ENCODE peak calls at places on chromosomes 11 and 22, in seven cellular contexts. One of them, this sample, is unnamed.
A peak's percentile ranks its signal among the peaks of the same experiment; 100 is the strongest.

GRCh38 chr11:70799386-70799785 is 401.1 kb downstream of the CTTN start:
- DNase-seq in HCT116: no peak
- DNase-seq in cardiac muscle cell: no peak
- DNase-seq in Panc1: no peak
- DNase-seq in left ventricle myocardium inferior: no peak
- DNase-seq in right lobe of liver: no peak
- DNase-seq in A549: no peak
- DNase-seq in this sample: no peak

GRCh38 chr11:2526808-2527381 is 82.1 kb downstream of the KCNQ1 start:
- DNase-seq in HCT116: no peak
- DNase-seq in cardiac muscle cell: no peak
- DNase-seq in Panc1: no peak
- DNase-seq in left ventricle myocardium inferior: peak; percentile 37
- DNase-seq in right lobe of liver: peak; percentile 61
- DNase-seq in A549: no peak
- DNase-seq in this sample: no peak

GRCh38 chr11:78753297-78753696 is 178.6 kb upstream of the NARS2 start:
- DNase-seq in HCT116: no peak
- DNase-seq in cardiac muscle cell: no peak
- DNase-seq in Panc1: no peak
- DNase-seq in left ventricle myocardium inferior: no peak
- DNase-seq in right lobe of liver: no peak
- DNase-seq in A549: no peak
- DNase-seq in this sample: no peak

GRCh38 chr11:68369161-68369560 is 56.8 kb downstream of the LRP5 start:
- DNase-seq in HCT116: no peak
- DNase-seq in cardiac muscle cell: no peak
- DNase-seq in Panc1: no peak
- DNase-seq in left ventricle myocardium inferior: no peak
- DNase-seq in right lobe of liver: no peak
- DNase-seq in A549: no peak
- DNase-seq in this sample: no peak

GRCh38 chr11:112612283-112612849 is 348.9 kb upstream of the NCAM1 start:
- DNase-seq in HCT116: peak; percentile 6
- DNase-seq in cardiac muscle cell: peak; percentile 42
- DNase-seq in Panc1: no peak
- DNase-seq in left ventricle myocardium inferior: no peak
- DNase-seq in right lobe of liver: no peak
- DNase-seq in A549: no peak
- DNase-seq in this sample: no peak

GRCh38 chr11:125275905-125276634 is 111.5 kb downstream of the PKNOX2 start:
- DNase-seq in HCT116: no peak
- DNase-seq in cardiac muscle cell: no peak
- DNase-seq in Panc1: no peak
- DNase-seq in left ventricle myocardium inferior: no peak
- DNase-seq in right lobe of liver: no peak
- DNase-seq in A549: no peak
- DNase-seq in this sample: no peak

GRCh38 chr11:116993599-116993998 is 104.6 kb downstream of the SIK3 start:
- DNase-seq in HCT116: no peak
- DNase-seq in cardiac muscle cell: no peak
- DNase-seq in Panc1: no peak
- DNase-seq in left ventricle myocardium inferior: no peak
- DNase-seq in right lobe of liver: no peak
- DNase-seq in A549: no peak
- DNase-seq in this sample: no peak

GRCh38 chr11:45332486-45332934 is 46.4 kb upstream of the SYT13 start:
- DNase-seq in HCT116: peak; percentile 29
- DNase-seq in cardiac muscle cell: peak; percentile 67
- DNase-seq in Panc1: no peak
- DNase-seq in left ventricle myocardium inferior: no peak
- DNase-seq in right lobe of liver: no peak
- DNase-seq in A549: peak; percentile 64
- DNase-seq in this sample: peak; percentile 17

GRCh38 chr11:4916581-4916980 is 2.6 kb downstream of the OR51G2 start:
- DNase-seq in HCT116: no peak
- DNase-seq in cardiac muscle cell: no peak
- DNase-seq in Panc1: no peak
- DNase-seq in left ventricle myocardium inferior: no peak
- DNase-seq in right lobe of liver: no peak
- DNase-seq in A549: no peak
- DNase-seq in this sample: no peak

GRCh38 chr22:30325724-30326703 is 727 bp downstream of the TBC1D10A start:
- DNase-seq in HCT116: no peak
- DNase-seq in cardiac muscle cell: peak; percentile 35
- DNase-seq in Panc1: no peak
- DNase-seq in left ventricle myocardium inferior: no peak
- DNase-seq in right lobe of liver: peak; percentile 66
- DNase-seq in A549: no peak
- DNase-seq in this sample: no peak

GRCh38 chr11:94193288-94193687 is 64.6 kb downstream of the PANX1 start:
- DNase-seq in HCT116: no peak
- DNase-seq in cardiac muscle cell: no peak
- DNase-seq in Panc1: no peak
- DNase-seq in left ventricle myocardium inferior: no peak
- DNase-seq in right lobe of liver: no peak
- DNase-seq in A549: peak; percentile 13
- DNase-seq in this sample: no peak

GRCh38 chr11:71116435-71117040 is 135.8 kb downstream of the SHANK2 start:
- DNase-seq in HCT116: no peak
- DNase-seq in cardiac muscle cell: no peak
- DNase-seq in Panc1: no peak
- DNase-seq in left ventricle myocardium inferior: no peak
- DNase-seq in right lobe of liver: no peak
- DNase-seq in A549: no peak
- DNase-seq in this sample: no peak

GRCh38 chr11:76792505-76793264 is 9.5 kb downstream of the TSKU start:
- DNase-seq in HCT116: no peak
- DNase-seq in cardiac muscle cell: no peak
- DNase-seq in Panc1: no peak
- DNase-seq in left ventricle myocardium inferior: no peak
- DNase-seq in right lobe of liver: no peak
- DNase-seq in A549: peak; percentile 5
- DNase-seq in this sample: no peak

GRCh38 chr11:121790435-121790834 is 325.6 kb downstream of the BLID start:
- DNase-seq in HCT116: no peak
- DNase-seq in cardiac muscle cell: no peak
- DNase-seq in Panc1: no peak
- DNase-seq in left ventricle myocardium inferior: no peak
- DNase-seq in right lobe of liver: no peak
- DNase-seq in A549: no peak
- DNase-seq in this sample: no peak

GRCh38 chr22:49833340-49834007 is 5.8 kb upstream of the BRD1 start:
- DNase-seq in HCT116: peak; percentile 26
- DNase-seq in cardiac muscle cell: no peak
- DNase-seq in Panc1: no peak
- DNase-seq in left ventricle myocardium inferior: no peak
- DNase-seq in right lobe of liver: no peak
- DNase-seq in A549: no peak
- DNase-seq in this sample: no peak

GRCh38 chr22:42856179-42856864 is 751 bp downstream of the ARFGAP3 start:
- DNase-seq in HCT116: no peak
- DNase-seq in cardiac muscle cell: peak; percentile 54
- DNase-seq in Panc1: no peak
- DNase-seq in left ventricle myocardium inferior: peak; percentile 62
- DNase-seq in right lobe of liver: peak; percentile 81
- DNase-seq in A549: no peak
- DNase-seq in this sample: peak; percentile 11

GRCh38 chr11:79168530-79169110 is 272.2 kb downstream of the TENM4 start:
- DNase-seq in HCT116: no peak
- DNase-seq in cardiac muscle cell: no peak
- DNase-seq in Panc1: no peak
- DNase-seq in left ventricle myocardium inferior: no peak
- DNase-seq in right lobe of liver: no peak
- DNase-seq in A549: no peak
- DNase-seq in this sample: no peak

GRCh38 chr11:74611369-74611861 is 19.0 kb downstream of the POLD3 start:
- DNase-seq in HCT116: peak; percentile 33
- DNase-seq in cardiac muscle cell: peak; percentile 18
- DNase-seq in Panc1: peak; percentile 25
- DNase-seq in left ventricle myocardium inferior: no peak
- DNase-seq in right lobe of liver: no peak
- DNase-seq in A549: peak; percentile 18
- DNase-seq in this sample: no peak

GRCh38 chr11:13692172-13692571 is 23.7 kb downstream of the FAR1 start:
- DNase-seq in HCT116: no peak
- DNase-seq in cardiac muscle cell: no peak
- DNase-seq in Panc1: no peak
- DNase-seq in left ventricle myocardium inferior: no peak
- DNase-seq in right lobe of liver: no peak
- DNase-seq in A549: no peak
- DNase-seq in this sample: no peak

GRCh38 chr11:62792193-62792575 is 378 bp upstream of the TMEM223 start:
- DNase-seq in HCT116: no peak
- DNase-seq in cardiac muscle cell: peak; percentile 94
- DNase-seq in Panc1: no peak
- DNase-seq in left ventricle myocardium inferior: peak; percentile 45
- DNase-seq in right lobe of liver: no peak
- DNase-seq in A549: no peak
- DNase-seq in this sample: no peak

GRCh38 chr11:18705651-18706281 is 7.2 kb downstream of the TMEM86A start:
- DNase-seq in HCT116: no peak
- DNase-seq in cardiac muscle cell: peak; percentile 46
- DNase-seq in Panc1: no peak
- DNase-seq in left ventricle myocardium inferior: peak; percentile 36
- DNase-seq in right lobe of liver: peak; percentile 65
- DNase-seq in A549: no peak
- DNase-seq in this sample: no peak
- TF ChIP-seq CTCF in HCT116: peak; percentile 11
- TF ChIP-seq CTCF in cardiac muscle cell: no peak
- TF ChIP-seq CTCF in Panc1: no peak
- TF ChIP-seq CTCF in left ventricle myocardium inferior: no peak
- TF ChIP-seq CTCF in right lobe of liver: no peak
- TF ChIP-seq CTCF in A549: no peak
- TF ChIP-seq CTCF in this sample: no peak

DNA sequence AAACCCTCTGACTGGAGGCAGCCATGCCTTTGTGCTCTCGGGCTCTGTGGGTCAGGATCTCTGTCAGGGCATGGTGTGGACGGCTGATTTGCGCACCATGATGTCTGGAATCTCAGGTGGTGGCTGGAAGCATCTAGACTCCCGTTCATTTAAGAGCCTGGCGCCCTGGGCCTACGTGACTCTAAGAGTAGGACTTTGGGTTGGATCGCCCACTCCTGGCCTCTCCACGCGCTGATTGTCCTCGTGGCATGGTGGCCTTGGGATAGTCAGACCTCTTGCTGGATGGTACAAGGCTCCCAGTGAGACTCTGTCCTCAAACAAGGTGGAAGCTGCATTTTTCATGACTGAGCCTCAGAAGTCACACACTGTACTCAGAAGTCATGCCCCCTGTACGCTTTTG is 224.3 kb downstream of the TBC1D22A start:
- DNase-seq in HCT116: no peak
- DNase-seq in cardiac muscle cell: no peak
- DNase-seq in Panc1: no peak
- DNase-seq in left ventricle myocardium inferior: no peak
- DNase-seq in right lobe of liver: no peak
- DNase-seq in A549: no peak
- DNase-seq in this sample: no peak
- H3K27ac ChIP-seq in HCT116: no peak overlapping the region
- H3K27ac ChIP-seq in cardiac muscle cell: no peak overlapping the region
- H3K27ac ChIP-seq in Panc1: no peak overlapping the region
- H3K27ac ChIP-seq in left ventricle myocardium inferior: no peak overlapping the region
- H3K27ac ChIP-seq in right lobe of liver: no peak overlapping the region
- H3K27ac ChIP-seq in A549: no peak overlapping the region
- H3K27ac ChIP-seq in this sample: no peak overlapping the region

GRCh38 chr11:110713469-110713776 is 1.2 kb upstream of the ARHGAP20 start:
- DNase-seq in HCT116: no peak
- DNase-seq in cardiac muscle cell: no peak
- DNase-seq in Panc1: no peak
- DNase-seq in left ventricle myocardium inferior: no peak
- DNase-seq in right lobe of liver: peak; percentile 42
- DNase-seq in A549: no peak
- DNase-seq in this sample: no peak

GRCh38 chr11:110711448-110711775 is 825 bp downstream of the ARHGAP20 start:
- DNase-seq in HCT116: no peak
- DNase-seq in cardiac muscle cell: no peak
- DNase-seq in Panc1: no peak
- DNase-seq in left ventricle myocardium inferior: no peak
- DNase-seq in right lobe of liver: no peak
- DNase-seq in A549: no peak
- DNase-seq in this sample: no peak

GRCh38 chr11:110710520-110711381 is 1.5 kb downstream of the ARHGAP20 start:
- DNase-seq in HCT116: no peak
- DNase-seq in cardiac muscle cell: peak; percentile 48
- DNase-seq in Panc1: no peak
- DNase-seq in left ventricle myocardium inferior: peak; percentile 23
- DNase-seq in right lobe of liver: peak; percentile 73
- DNase-seq in A549: no peak
- DNase-seq in this sample: no peak

GRCh38 chr11:110712643-110713468 is 619 bp upstream of the ARHGAP20 start:
- DNase-seq in HCT116: no peak
- DNase-seq in cardiac muscle cell: peak; percentile 28
- DNase-seq in Panc1: no peak
- DNase-seq in left ventricle myocardium inferior: no peak
- DNase-seq in right lobe of liver: peak; percentile 52
- DNase-seq in A549: no peak
- DNase-seq in this sample: no peak

DNA sequence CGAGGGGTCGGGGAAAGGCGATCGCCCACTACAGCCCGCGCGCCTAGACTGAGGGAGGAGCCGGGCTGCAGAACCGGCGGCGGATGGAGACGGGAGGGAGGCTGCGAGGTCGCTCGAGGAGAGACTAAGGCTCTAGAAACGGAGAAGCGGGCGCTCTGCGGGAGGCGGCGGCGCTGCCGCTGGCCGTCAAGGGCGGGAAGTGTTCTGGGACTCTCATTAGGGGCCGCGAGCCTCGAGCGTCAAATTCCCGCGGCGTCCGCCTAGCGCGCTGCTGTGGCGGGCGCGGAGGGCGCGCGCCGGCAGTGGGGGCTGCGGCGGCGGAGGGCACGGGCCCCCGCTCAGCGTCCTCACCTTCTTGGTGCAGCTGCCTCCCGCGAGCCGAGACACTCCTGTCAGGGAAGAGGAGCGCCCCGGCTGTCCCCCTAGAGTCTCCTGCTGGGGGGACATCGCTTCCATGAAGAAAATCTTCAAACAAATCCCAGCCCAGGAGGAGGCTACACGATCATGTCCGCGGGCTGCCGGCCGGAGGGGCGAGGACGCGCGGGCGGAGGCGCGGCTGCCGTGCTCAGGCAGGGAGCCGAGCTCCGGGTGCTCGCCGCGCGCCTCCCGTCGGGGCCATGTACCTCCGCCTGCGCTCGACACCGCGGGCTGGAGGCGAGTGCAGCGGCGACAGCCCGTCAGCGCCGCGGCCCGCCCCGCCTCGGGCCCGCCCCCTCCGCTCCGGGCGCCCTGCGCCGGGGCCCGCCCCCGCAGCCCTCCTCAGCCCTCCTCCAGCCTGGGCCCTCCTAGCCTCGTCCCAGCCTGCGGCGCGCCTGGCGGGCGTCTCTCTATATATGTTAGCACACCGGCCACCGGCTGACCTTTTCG is at the start of gene ARHGAP20:
- DNase-seq in HCT116: no peak
- DNase-seq in cardiac muscle cell: peak; percentile 81
- DNase-seq in Panc1: no peak
- DNase-seq in left ventricle myocardium inferior: peak; percentile 55
- DNase-seq in right lobe of liver: peak; percentile 85
- DNase-seq in A549: peak; percentile 15
- DNase-seq in this sample: peak; percentile 31
- TF ChIP-seq CTCF in HCT116: no peak
- TF ChIP-seq CTCF in cardiac muscle cell: no peak
- TF ChIP-seq CTCF in Panc1: no peak
- TF ChIP-seq CTCF in left ventricle myocardium inferior: no peak
- TF ChIP-seq CTCF in right lobe of liver: no peak
- TF ChIP-seq CTCF in A549: no peak
- TF ChIP-seq CTCF in this sample: no peak

GRCh38 chr22:23217171-23218052 is 37.1 kb downstream of the BCR start:
- DNase-seq in HCT116: no peak
- DNase-seq in cardiac muscle cell: no peak
- DNase-seq in Panc1: no peak
- DNase-seq in left ventricle myocardium inferior: peak; percentile 43
- DNase-seq in right lobe of liver: no peak
- DNase-seq in A549: no peak
- DNase-seq in this sample: no peak
- H3K27ac ChIP-seq in HCT116: no peak overlapping the region
- H3K27ac ChIP-seq in cardiac muscle cell: no peak overlapping the region
- H3K27ac ChIP-seq in Panc1: no peak overlapping the region
- H3K27ac ChIP-seq in left ventricle myocardium inferior: peak overlapping the region; percentile 61
- H3K27ac ChIP-seq in right lobe of liver: peak overlapping the region; percentile 56
- H3K27ac ChIP-seq in A549: no peak overlapping the region
- H3K27ac ChIP-seq in this sample: peak overlapping the region; percentile 53

This sample was measured in CD4-positive, alpha-beta T cell.